ENCODE peak calls at places on chromosomes 4 and X, in nine cellular contexts. One of them, this sample, is unnamed.
A peak's percentile ranks its signal among the peaks of the same experiment; 100 is the strongest.

GRCh38 chr4:79723507-79723906 is 315.5 kb upstream of the GK2 start:
- DNase-seq in glutamatergic neuron: peak; percentile 14
- DNase-seq in MCF 10A: no peak
- DNase-seq in fibroblast of mammary gland: no peak
- DNase-seq in AG10803: no peak
- DNase-seq in GM13976: no peak
- DNase-seq in astrocyte of the spinal cord: no peak
- DNase-seq in neural progenitor cell: no peak
- DNase-seq in GM12865: no peak
- DNase-seq in this sample: no peak

GRCh38 chr4:26083987-26084386 is 170.0 kb downstream of the SMIM20 start:
- DNase-seq in astrocyte of the spinal cord: peak; percentile 89
- DNase-seq in GM13976: peak; percentile 32
- DNase-seq in GM12865: peak; percentile 79
- DNase-seq in glutamatergic neuron: no peak
- DNase-seq in AG10803: peak; percentile 86
- DNase-seq in neural progenitor cell: no peak
- DNase-seq in MCF 10A: peak; percentile 77
- DNase-seq in fibroblast of mammary gland: peak; percentile 91
- DNase-seq in this sample: peak; percentile 70

GRCh38 chr4:25702848-25703247 is 47.2 kb downstream of the SLC34A2 start:
- DNase-seq in MCF 10A: peak; percentile 39
- DNase-seq in GM13976: no peak
- DNase-seq in astrocyte of the spinal cord: peak; percentile 72
- DNase-seq in neural progenitor cell: no peak
- DNase-seq in fibroblast of mammary gland: peak; percentile 80
- DNase-seq in AG10803: peak; percentile 79
- DNase-seq in GM12865: no peak
- DNase-seq in glutamatergic neuron: no peak
- DNase-seq in this sample: peak; percentile 56

GRCh38 chrX:110383414-110383813 is 24.8 kb downstream of the RTL9 start:
- DNase-seq in MCF 10A: no peak
- DNase-seq in GM13976: no peak
- DNase-seq in astrocyte of the spinal cord: peak; percentile 68
- DNase-seq in fibroblast of mammary gland: peak; percentile 64
- DNase-seq in glutamatergic neuron: no peak
- DNase-seq in GM12865: no peak
- DNase-seq in neural progenitor cell: no peak
- DNase-seq in AG10803: peak; percentile 86
- DNase-seq in this sample: peak; percentile 65

GRCh38 chr4:145709843-145710242 is 29.9 kb downstream of the C4orf51 start:
- DNase-seq in AG10803: peak; percentile 96
- DNase-seq in astrocyte of the spinal cord: peak; percentile 87
- DNase-seq in GM12865: peak; percentile 36
- DNase-seq in neural progenitor cell: no peak
- DNase-seq in glutamatergic neuron: no peak
- DNase-seq in fibroblast of mammary gland: peak; percentile 69
- DNase-seq in MCF 10A: peak; percentile 83
- DNase-seq in GM13976: no peak
- DNase-seq in this sample: peak; percentile 86

GRCh38 chrX:21702725-21703228 is 44.6 kb upstream of the KLHL34 start:
- DNase-seq in GM13976: no peak
- DNase-seq in GM12865: no peak
- DNase-seq in fibroblast of mammary gland: no peak
- DNase-seq in neural progenitor cell: no peak
- DNase-seq in glutamatergic neuron: no peak
- DNase-seq in astrocyte of the spinal cord: no peak
- DNase-seq in MCF 10A: no peak
- DNase-seq in AG10803: no peak
- DNase-seq in this sample: no peak

GRCh38 chr4:142434519-142435224 is 411.4 kb downstream of the INPP4B start:
- DNase-seq in GM13976: no peak
- DNase-seq in neural progenitor cell: no peak
- DNase-seq in AG10803: no peak
- DNase-seq in astrocyte of the spinal cord: no peak
- DNase-seq in MCF 10A: no peak
- DNase-seq in GM12865: no peak
- DNase-seq in fibroblast of mammary gland: no peak
- DNase-seq in glutamatergic neuron: no peak
- DNase-seq in this sample: no peak

GRCh38 chrX:31093639-31093975 is 21.8 kb upstream of the FTHL17 start:
- DNase-seq in glutamatergic neuron: no peak
- DNase-seq in GM13976: no peak
- DNase-seq in AG10803: no peak
- DNase-seq in MCF 10A: no peak
- DNase-seq in astrocyte of the spinal cord: no peak
- DNase-seq in GM12865: no peak
- DNase-seq in fibroblast of mammary gland: no peak
- DNase-seq in neural progenitor cell: no peak
- DNase-seq in this sample: no peak

GRCh38 chr4:156021298-156021697 is 67.6 kb upstream of the CTSO start:
- DNase-seq in GM12865: no peak
- DNase-seq in MCF 10A: no peak
- DNase-seq in neural progenitor cell: no peak
- DNase-seq in glutamatergic neuron: no peak
- DNase-seq in fibroblast of mammary gland: no peak
- DNase-seq in AG10803: no peak
- DNase-seq in GM13976: no peak
- DNase-seq in astrocyte of the spinal cord: no peak
- DNase-seq in this sample: no peak

GRCh38 chrX:71992711-71993110 is 82.1 kb downstream of the NHSL2 start:
- DNase-seq in astrocyte of the spinal cord: no peak
- DNase-seq in MCF 10A: no peak
- DNase-seq in neural progenitor cell: no peak
- DNase-seq in fibroblast of mammary gland: no peak
- DNase-seq in glutamatergic neuron: no peak
- DNase-seq in GM13976: no peak
- DNase-seq in AG10803: no peak
- DNase-seq in GM12865: peak; percentile 9
- DNase-seq in this sample: no peak

GRCh38 chrX:82224961-82225360 is 1023.1 kb downstream of the SH3BGRL start:
- DNase-seq in AG10803: no peak
- DNase-seq in MCF 10A: no peak
- DNase-seq in fibroblast of mammary gland: no peak
- DNase-seq in astrocyte of the spinal cord: no peak
- DNase-seq in neural progenitor cell: no peak
- DNase-seq in GM12865: no peak
- DNase-seq in GM13976: no peak
- DNase-seq in glutamatergic neuron: no peak
- DNase-seq in this sample: no peak

GRCh38 chr4:22336822-22337221 is 179.0 kb downstream of the ADGRA3 start:
- DNase-seq in GM12865: no peak
- DNase-seq in neural progenitor cell: no peak
- DNase-seq in AG10803: no peak
- DNase-seq in fibroblast of mammary gland: no peak
- DNase-seq in MCF 10A: no peak
- DNase-seq in GM13976: no peak
- DNase-seq in glutamatergic neuron: no peak
- DNase-seq in astrocyte of the spinal cord: no peak
- DNase-seq in this sample: no peak

GRCh38 chrX:68686684-68687045 is 39.2 kb downstream of the STARD8 start:
- DNase-seq in glutamatergic neuron: no peak
- DNase-seq in MCF 10A: no peak
- DNase-seq in neural progenitor cell: peak; percentile 36
- DNase-seq in GM12865: no peak
- DNase-seq in AG10803: no peak
- DNase-seq in fibroblast of mammary gland: peak; percentile 45
- DNase-seq in astrocyte of the spinal cord: peak; percentile 24
- DNase-seq in GM13976: peak; percentile 26
- DNase-seq in this sample: no peak

DNA sequence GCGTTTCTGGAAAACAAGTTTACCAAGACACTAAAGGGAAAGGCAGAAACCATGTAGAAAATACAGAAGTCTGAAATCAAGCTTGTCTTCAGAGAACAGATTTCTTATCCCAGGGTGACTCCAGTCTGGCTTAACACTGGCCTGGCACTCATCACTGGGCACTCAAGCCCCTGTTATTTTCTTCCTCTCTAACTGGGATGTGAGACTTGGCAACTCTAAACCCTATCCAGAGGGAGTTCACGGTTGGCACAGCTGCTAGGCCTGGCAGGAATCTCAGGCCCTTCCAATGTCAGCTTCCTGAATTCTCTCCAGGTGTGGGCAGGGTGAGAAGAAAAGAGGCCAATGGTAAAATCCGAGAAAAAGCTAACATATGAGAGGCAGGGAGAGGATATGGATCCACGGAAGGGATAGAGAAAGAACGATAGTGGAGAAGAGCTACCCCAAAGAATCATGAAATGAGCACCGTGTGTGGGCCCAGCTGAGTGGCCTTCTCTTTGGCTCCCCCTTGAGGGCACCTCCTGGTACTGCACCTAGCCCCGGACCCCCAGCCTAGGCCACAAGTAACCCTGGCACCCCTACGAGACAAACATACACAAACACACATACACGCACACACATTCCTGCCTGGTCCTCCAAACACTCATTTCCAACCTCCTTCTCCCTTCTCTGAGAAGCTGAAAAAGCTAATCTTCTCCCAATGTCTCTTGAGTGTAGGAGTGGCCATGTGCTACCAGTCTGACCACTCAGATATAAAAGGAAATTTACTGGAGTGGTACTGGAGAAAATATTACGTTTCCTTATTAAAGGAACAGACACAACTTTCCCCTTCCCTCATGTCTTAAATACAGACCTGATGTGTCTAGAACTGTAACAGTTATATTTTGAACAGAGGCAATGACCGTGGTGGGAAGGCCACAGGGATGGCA is 16.6 kb upstream of the PTCHD1 start:
- DNase-seq in fibroblast of mammary gland: peak; percentile 6
- DNase-seq in astrocyte of the spinal cord: no peak
- DNase-seq in GM12865: peak; percentile 43
- DNase-seq in AG10803: peak; percentile 20
- DNase-seq in glutamatergic neuron: peak; percentile 45
- DNase-seq in MCF 10A: peak; percentile 44
- DNase-seq in neural progenitor cell: peak; percentile 61
- DNase-seq in GM13976: peak; percentile 55
- DNase-seq in this sample: peak; percentile 12
- TF ChIP-seq CTCF in fibroblast of mammary gland: peak; percentile 65
- TF ChIP-seq CTCF in astrocyte of the spinal cord: peak; percentile 84
- TF ChIP-seq CTCF in GM12865: peak; percentile 82
- TF ChIP-seq CTCF in AG10803: peak; percentile 63
- TF ChIP-seq CTCF in glutamatergic neuron: peak; percentile 81
- TF ChIP-seq CTCF in MCF 10A: peak; percentile 94
- TF ChIP-seq CTCF in neural progenitor cell: peak; percentile 79
- TF ChIP-seq CTCF in GM13976: peak; percentile 83
- TF ChIP-seq CTCF in this sample: peak; percentile 86

DNA sequence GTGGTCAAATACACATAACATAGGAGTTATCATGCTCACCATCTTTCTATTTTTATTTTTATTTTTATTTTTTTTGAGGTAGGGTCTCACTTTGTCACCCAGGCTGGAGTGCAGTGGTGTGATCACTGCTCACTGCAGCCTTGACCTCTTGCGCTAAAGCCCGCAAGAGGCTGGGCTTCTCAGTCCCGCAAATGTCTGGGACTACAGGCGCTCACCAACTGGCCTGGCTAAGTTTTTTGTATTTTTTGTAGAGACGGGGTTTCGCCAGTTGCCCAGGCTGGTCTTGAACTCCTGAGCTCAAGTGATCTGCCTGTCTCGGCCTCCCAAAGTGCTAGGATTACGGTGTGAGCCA is 295 bp upstream of the TLR10 start:
- DNase-seq in fibroblast of mammary gland: no peak
- DNase-seq in AG10803: no peak
- DNase-seq in astrocyte of the spinal cord: no peak
- DNase-seq in GM12865: no peak
- DNase-seq in glutamatergic neuron: no peak
- DNase-seq in MCF 10A: no peak
- DNase-seq in GM13976: no peak
- DNase-seq in neural progenitor cell: no peak
- DNase-seq in this sample: no peak
- TF ChIP-seq CTCF in fibroblast of mammary gland: no peak
- TF ChIP-seq CTCF in AG10803: no peak
- TF ChIP-seq CTCF in astrocyte of the spinal cord: no peak
- TF ChIP-seq CTCF in GM12865: no peak
- TF ChIP-seq CTCF in glutamatergic neuron: peak; percentile 48
- TF ChIP-seq CTCF in MCF 10A: no peak
- TF ChIP-seq CTCF in GM13976: no peak
- TF ChIP-seq CTCF in neural progenitor cell: no peak
- TF ChIP-seq CTCF in this sample: no peak

GRCh38 chr4:47914219-47914925 is at the start of gene NFXL1:
- DNase-seq in glutamatergic neuron: peak; percentile 97
- DNase-seq in fibroblast of mammary gland: peak; percentile 95
- DNase-seq in MCF 10A: peak; percentile 98
- DNase-seq in GM13976: peak; percentile 96
- DNase-seq in AG10803: peak; percentile 96
- DNase-seq in astrocyte of the spinal cord: peak; percentile 99
- DNase-seq in neural progenitor cell: peak; percentile 98
- DNase-seq in GM12865: peak; percentile 98
- DNase-seq in this sample: peak; percentile 97

GRCh38 chr4:47913328-47913727 is 1.1 kb downstream of the NFXL1 start:
- DNase-seq in fibroblast of mammary gland: peak; percentile 42
- DNase-seq in MCF 10A: peak; percentile 41
- DNase-seq in astrocyte of the spinal cord: peak; percentile 30
- DNase-seq in GM13976: peak; percentile 15
- DNase-seq in glutamatergic neuron: no peak
- DNase-seq in AG10803: peak; percentile 21
- DNase-seq in GM12865: peak; percentile 10
- DNase-seq in neural progenitor cell: peak; percentile 7
- DNase-seq in this sample: peak; percentile 12

GRCh38 chr4:47914926-47915237 is 499 bp upstream of the NFXL1 start:
- DNase-seq in glutamatergic neuron: no peak
- DNase-seq in neural progenitor cell: no peak
- DNase-seq in MCF 10A: no peak
- DNase-seq in fibroblast of mammary gland: no peak
- DNase-seq in GM12865: no peak
- DNase-seq in GM13976: no peak
- DNase-seq in AG10803: no peak
- DNase-seq in astrocyte of the spinal cord: no peak
- DNase-seq in this sample: no peak

GRCh38 chr4:47915378-47915777 is 995 bp upstream of the NFXL1 start:
- DNase-seq in AG10803: no peak
- DNase-seq in astrocyte of the spinal cord: no peak
- DNase-seq in neural progenitor cell: no peak
- DNase-seq in glutamatergic neuron: no peak
- DNase-seq in GM13976: no peak
- DNase-seq in MCF 10A: no peak
- DNase-seq in GM12865: peak; percentile 2
- DNase-seq in fibroblast of mammary gland: no peak
- DNase-seq in this sample: no peak

DNA sequence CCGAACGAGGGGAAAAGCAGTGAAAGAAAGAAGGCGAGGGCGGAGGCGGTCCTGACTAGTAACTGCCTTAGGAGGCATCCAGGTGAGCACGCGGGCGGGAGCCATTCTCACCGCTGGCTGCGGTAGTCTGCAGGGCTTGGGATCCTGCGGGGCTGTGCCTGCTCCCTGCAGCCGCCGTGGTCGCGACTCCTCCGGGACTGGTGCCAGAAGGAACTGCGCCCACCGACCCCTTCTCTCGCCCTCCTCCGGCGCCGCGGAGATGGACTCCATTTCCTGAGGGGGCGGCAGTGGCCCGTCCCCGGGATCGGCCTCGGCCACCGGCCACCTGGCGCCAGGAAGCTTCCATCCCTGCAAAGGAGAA is 545 bp downstream of the NFXL1 start:
- DNase-seq in GM12865: peak; percentile 43
- DNase-seq in GM13976: peak; percentile 42
- DNase-seq in AG10803: no peak
- DNase-seq in MCF 10A: no peak
- DNase-seq in astrocyte of the spinal cord: peak; percentile 14
- DNase-seq in glutamatergic neuron: peak; percentile 56
- DNase-seq in fibroblast of mammary gland: no peak
- DNase-seq in neural progenitor cell: peak; percentile 63
- DNase-seq in this sample: no peak
- TF ChIP-seq CTCF in GM12865: peak; percentile 0
- TF ChIP-seq CTCF in GM13976: no peak
- TF ChIP-seq CTCF in AG10803: no peak
- TF ChIP-seq CTCF in MCF 10A: no peak
- TF ChIP-seq CTCF in astrocyte of the spinal cord: no peak
- TF ChIP-seq CTCF in glutamatergic neuron: no peak
- TF ChIP-seq CTCF in fibroblast of mammary gland: no peak
- TF ChIP-seq CTCF in neural progenitor cell: peak; percentile 26
- TF ChIP-seq CTCF in this sample: no peak

GRCh38 chr4:159384619-159385018 is 281.7 kb downstream of the RAPGEF2 start:
- DNase-seq in GM12865: no peak
- DNase-seq in glutamatergic neuron: no peak
- DNase-seq in MCF 10A: no peak
- DNase-seq in neural progenitor cell: no peak
- DNase-seq in AG10803: peak; percentile 6
- DNase-seq in fibroblast of mammary gland: no peak
- DNase-seq in GM13976: no peak
- DNase-seq in astrocyte of the spinal cord: peak; percentile 32
- DNase-seq in this sample: no peak
- TF ChIP-seq CTCF in GM12865: no peak
- TF ChIP-seq CTCF in glutamatergic neuron: no peak
- TF ChIP-seq CTCF in MCF 10A: no peak
- TF ChIP-seq CTCF in neural progenitor cell: no peak
- TF ChIP-seq CTCF in AG10803: peak; percentile 40
- TF ChIP-seq CTCF in fibroblast of mammary gland: peak; percentile 28
- TF ChIP-seq CTCF in GM13976: no peak
- TF ChIP-seq CTCF in astrocyte of the spinal cord: peak; percentile 23
- TF ChIP-seq CTCF in this sample: no peak